ENCODE peak calls at places on chromosomes 5 and 9, in four cellular contexts. A is GM12878, P is HepG2, L is H1. R is an unnamed sample.

GRCh38 chr9:110443878-110444245 is 106.2 kb upstream of the TXNDC8 start:
- DNase-seq in A (no peak), L (no peak), P (no peak), R (no peak)

GRCh38 chr9:8835291-8835690 is 1035.7 kb upstream of the DMAC1 start:
- DNase-seq in A (no peak), L (no peak), P (no peak), R (no peak)

GRCh38 chr5:175731756-175732465 is 74.0 kb downstream of the HRH2 start:
- DNase-seq in L (no peak), A (no peak), P (no peak), R (no peak)

GRCh38 chr9:93826209-93826608 is 128.9 kb downstream of the BARX1 start:
- DNase-seq in L (no peak), P (no peak), A (no peak), R (no peak)

GRCh38 chr5:78824826-78825225 is 160.3 kb downstream of the ARSB start:
- DNase-seq in P (no peak), A (no peak), L (no peak), R (no peak)

GRCh38 chr5:73523861-73524260 is 25.6 kb downstream of the BTF3 start:
- DNase-seq in A (no peak), L (no peak), P (no peak), R (no peak)

GRCh38 chr5:16192311-16192710 is 12.7 kb upstream of the MARCHF11 start:
- DNase-seq in L (no peak), P (no peak), A (no peak), R (no peak)

GRCh38 chr5:136186786-136187185 is 6.2 kb downstream of the SMIM32 start:
- DNase-seq in A (no peak), P (no peak), L (no peak), R (no peak)

GRCh38 chr9:113785334-113785733 is 90.8 kb upstream of the ZNF618 start:
- DNase-seq in P (no peak), A (no peak), L (no peak), R (no peak)

GRCh38 chr5:110956280-110956912 is 115.1 kb upstream of the TSLP start:
- DNase-seq in A (no peak), P (no peak), L (no peak), R (no peak)
- TF ChIP-seq TAF1 in A (no peak), P (no peak), L (no peak), R (no peak)

GRCh38 chr9:129826344-129826743 is 2.4 kb upstream of the TOR1A start:
- DNase-seq in P (no peak), L (no peak), A (no peak), R (no peak)

GRCh38 chr9:129826759-129827158 is 2.8 kb upstream of the TOR1A start:
- DNase-seq in A (no peak), L (no peak), P (no peak), R (no peak)

GRCh38 chr9:129823163-129823933 is 588 bp downstream of the TOR1A start:
- DNase-seq in L (no peak), A (no peak), P (no peak), R (peak; percentile 44)

GRCh38 chr9:129822825-129823162 is 1.1 kb downstream of the TOR1A start:
- DNase-seq in A (no peak), P (no peak), L (no peak), R (no peak)

GRCh38 chr9:129823934-129824601 is at the start of gene TOR1A:
- DNase-seq in P (peak; percentile 92), A (peak; percentile 69), L (peak; percentile 91), R (peak; percentile 90)
- TF ChIP-seq POLR2A in P (peak; percentile 77), A (peak; percentile 97), L (peak; percentile 67), R (peak; percentile 93)

GRCh38 chr5:157990583-157991181 is 131.7 kb upstream of the CLINT1 start:
- DNase-seq in P (no peak), A (no peak), L (no peak), R (no peak)

GRCh38 chr5:157994906-157995519 is 136.1 kb upstream of the CLINT1 start:
- DNase-seq in A (peak; percentile 3), L (peak; percentile 73), P (peak; percentile 41), R (peak; percentile 31)

GRCh38 chr5:157998021-157998504 is 139.1 kb upstream of the CLINT1 start:
- DNase-seq in P (no peak), A (no peak), L (no peak), R (no peak)

GRCh38 chr5:157993201-157993600 is 134.3 kb upstream of the CLINT1 start:
- DNase-seq in L (no peak), P (no peak), A (no peak), R (no peak)

DNA sequence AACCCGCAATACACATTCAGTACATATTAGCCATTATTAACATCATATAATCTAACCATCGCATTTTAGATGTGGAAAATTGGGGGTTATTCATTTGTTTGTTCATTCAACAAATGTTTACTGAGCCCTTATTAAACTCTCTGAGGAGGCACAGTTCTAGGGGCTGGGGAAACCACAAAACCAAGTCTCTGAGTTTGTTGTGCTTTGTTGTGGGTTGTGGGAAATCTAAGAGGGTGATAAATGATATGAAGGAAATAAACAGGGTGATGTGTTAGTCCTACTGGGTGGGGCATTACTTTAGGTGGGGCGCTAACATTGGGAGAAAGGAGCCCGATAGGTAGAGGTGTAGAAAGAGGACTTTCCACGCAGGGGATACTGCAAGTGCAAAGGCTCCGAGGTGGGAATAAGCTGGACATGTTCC is 135.3 kb upstream of the CLINT1 start:
- DNase-seq in P (no peak), A (no peak), L (no peak), R (no peak)
- TF ChIP-seq POLR2AphosphoS5 in P (no peak), A (no peak), L (no peak), R (no peak)

DNA sequence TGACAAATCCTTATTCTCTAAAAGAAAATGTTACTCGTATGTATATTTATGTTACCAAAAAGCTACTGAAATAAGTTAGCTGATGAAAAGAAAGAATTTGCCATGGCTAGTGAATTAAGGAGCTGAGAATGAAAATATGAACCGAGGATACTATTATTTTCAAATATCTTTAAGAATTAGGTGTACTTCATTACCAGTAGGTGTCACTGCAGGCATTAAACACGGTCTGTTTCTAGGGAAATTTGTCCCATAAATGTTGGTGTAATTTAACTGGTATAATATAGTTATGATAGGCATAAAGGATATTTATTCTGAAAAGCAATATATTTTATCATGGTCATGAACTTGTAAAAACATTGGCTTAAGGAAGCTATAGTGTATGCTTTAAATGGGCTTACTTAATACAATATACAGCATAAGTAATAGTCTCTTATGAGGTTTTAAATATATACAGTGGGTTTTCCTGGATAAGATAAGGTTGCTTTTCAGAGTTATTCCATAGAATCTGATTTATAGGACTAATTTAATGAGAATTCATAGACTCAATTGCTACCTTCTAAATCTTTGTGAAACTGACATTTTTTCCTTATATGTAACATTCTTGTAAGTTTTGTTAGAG is 72.4 kb upstream of the MPDZ start:
- DNase-seq in A (no peak), P (peak; percentile 23), L (no peak), R (no peak)
- TF ChIP-seq TAF1 in A (no peak), P (no peak), L (no peak), R (no peak)

R was measured in GM12892.